ENCODE peak calls at places on chromosomes 5 and 9, in five cellular contexts. K, C, J, G and U are unnamed samples.
A peak's percentile ranks its signal among the peaks of the same experiment; 100 is the strongest.

GRCh38 chr5:34625246-34625645 is 30.9 kb upstream of the RAI14 start:
- DNase-seq in K (no peak), C (no peak), J (no peak), G (no peak), U (no peak)

GRCh38 chr5:40813698-40814281 is 15.6 kb upstream of the PRKAA1 start:
- DNase-seq in K (no peak), C (no peak), J (no peak), G (no peak), U (no peak)

GRCh38 chr9:93677061-93677571 is 100.7 kb downstream of the PHF2 start:
- DNase-seq in K (no peak), C (no peak), J (peak; percentile 17), G (peak; percentile 62), U (no peak)

GRCh38 chr5:90020575-90021535 is 388.7 kb downstream of the CETN3 start:
- DNase-seq in K (peak; percentile 84), C (peak; percentile 43), J (no peak), G (no peak), U (no peak)

GRCh38 chr9:120563044-120563443 is 16.9 kb downstream of the CDK5RAP2 start:
- DNase-seq in K (no peak), C (no peak), J (peak; percentile 52), G (no peak), U (no peak)

GRCh38 chr9:128051932-128052734 is 15.0 kb downstream of the NAIF1 start:
- DNase-seq in K (no peak), C (no peak), J (peak; percentile 50), G (no peak), U (no peak)

GRCh38 chr5:177430146-177430951 is 3.9 kb downstream of the GRK6 start:
- DNase-seq in K (no peak), C (peak; percentile 41), J (no peak), G (peak; percentile 85), U (no peak)

GRCh38 chr9:124437086-124437485 is 13.2 kb upstream of the ADGRD2 start:
- DNase-seq in K (no peak), C (no peak), J (no peak), G (peak; percentile 28), U (no peak)

GRCh38 chr9:89115426-89115825 is 63.2 kb downstream of the SHC3 start:
- DNase-seq in K (peak; percentile 8), C (no peak), J (no peak), G (no peak), U (no peak)

GRCh38 chr5:38783011-38783551 is 62.7 kb upstream of the OSMR start:
- DNase-seq in K (peak; percentile 91), C (no peak), J (no peak), G (no peak), U (peak; percentile 52)

DNA sequence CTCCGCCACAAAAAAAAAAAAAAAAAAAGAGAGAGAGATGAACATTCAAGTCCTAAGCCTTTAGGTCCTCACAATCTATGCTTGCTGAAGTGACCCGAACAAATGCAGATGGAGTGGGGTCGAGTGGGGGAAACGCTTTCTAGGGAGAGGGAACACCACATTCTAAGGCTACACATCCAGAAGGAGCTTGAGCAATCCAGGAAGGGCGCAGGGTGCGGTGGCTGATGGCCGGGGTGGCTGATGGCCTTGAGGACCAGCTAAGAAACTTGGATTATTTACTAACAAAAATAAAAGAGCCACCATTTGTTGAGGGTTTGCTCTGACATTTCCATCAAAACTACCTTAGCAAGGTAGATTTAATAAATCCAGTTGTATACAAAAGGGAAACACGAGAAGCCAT is 764 bp upstream of the BNIP1 start:
- DNase-seq in K (no peak), C (no peak), J (no peak), G (no peak), U (no peak)
- H3K27ac ChIP-seq in K (peak overlapping the region; percentile 30), C (no peak overlapping the region), J (no peak overlapping the region), G (no peak overlapping the region), U (no peak overlapping the region)

GRCh38 chr9:105296889-105297288 is 52.4 kb downstream of the SLC44A1 start:
- DNase-seq in K (peak; percentile 97), C (no peak), J (no peak), G (no peak), U (no peak)
- H3K27ac ChIP-seq in K (peak overlapping the region; percentile 97), C (no peak overlapping the region), J (no peak overlapping the region), G (no peak overlapping the region), U (peak overlapping the region; percentile 72)

DNA sequence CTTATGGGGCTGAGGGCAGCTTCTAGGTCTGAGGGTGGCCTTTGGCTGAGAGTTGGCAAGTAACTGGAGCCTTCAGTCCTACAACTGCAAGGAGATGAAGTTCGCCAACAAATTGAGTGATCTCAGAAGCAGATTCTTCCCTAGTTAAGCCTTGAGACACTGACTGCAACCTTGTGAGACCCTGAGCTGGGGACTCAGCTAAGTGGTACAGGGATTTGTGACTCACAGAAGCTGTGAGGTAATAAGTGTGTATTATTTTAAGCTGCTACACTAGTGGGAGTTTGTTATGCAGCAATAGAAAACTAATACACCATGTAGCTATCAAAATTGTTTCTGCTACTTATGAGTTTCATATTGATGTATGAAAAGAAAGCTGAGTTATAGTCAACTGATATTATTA is 279.2 kb downstream of the PIK3R1 start:
- DNase-seq in K (peak; percentile 16), C (no peak), J (no peak), G (no peak), U (no peak)
- H3K27ac ChIP-seq in K (no peak overlapping the region), C (no peak overlapping the region), J (no peak overlapping the region), G (no peak overlapping the region), U (no peak overlapping the region)

GRCh38 chr9:33459115-33459514 is 11.7 kb upstream of the AQP3 start:
- DNase-seq in K (no peak), C (no peak), J (no peak), G (no peak), U (no peak)
- H3K27ac ChIP-seq in K (no peak overlapping the region), C (no peak overlapping the region), J (no peak overlapping the region), G (peak overlapping the region; percentile 33), U (no peak overlapping the region)

DNA sequence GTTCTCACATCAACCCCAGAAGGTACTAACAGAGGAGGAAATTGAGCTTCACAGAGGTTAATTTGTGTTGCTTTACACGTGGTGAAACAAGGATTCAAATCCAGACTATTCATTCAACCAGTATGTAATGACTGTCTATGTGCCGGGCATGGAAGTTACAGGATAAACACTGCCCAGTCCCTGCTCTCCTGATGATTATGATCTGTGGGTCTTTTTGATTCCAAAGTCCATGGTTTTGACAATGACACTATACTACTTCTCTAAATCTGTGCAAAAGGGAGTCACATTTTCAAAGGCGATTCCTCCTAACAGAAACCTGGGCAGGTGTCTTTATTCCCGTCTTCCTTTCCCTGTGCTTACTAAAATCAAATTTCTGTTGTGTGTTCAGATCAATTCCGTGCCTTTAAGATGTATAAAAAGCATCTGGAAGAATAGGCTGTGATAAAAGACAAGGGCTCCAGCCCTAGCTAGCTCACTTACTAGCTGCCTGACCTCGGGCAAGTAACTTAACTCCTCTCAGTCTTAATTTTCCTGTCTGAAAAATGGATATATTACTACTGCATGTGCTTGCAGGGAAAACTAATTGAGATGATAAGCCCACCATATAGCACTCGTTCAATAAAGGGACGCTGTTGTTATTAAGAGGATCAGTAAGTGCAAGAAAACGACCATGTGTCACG is 970 bp upstream of the CREBRF start:
- DNase-seq in K (no peak), C (peak; percentile 56), J (no peak), G (no peak), U (no peak)
- H3K27ac ChIP-seq in K (no peak overlapping the region), C (no peak overlapping the region), J (no peak overlapping the region), G (peak overlapping the region; percentile 100), U (peak overlapping the region; percentile 26)

GRCh38 chr5:150397749-150398431 is 14.8 kb downstream of the CD74 start:
- DNase-seq in K (no peak), C (peak; percentile 54), J (no peak), G (no peak), U (no peak)

GRCh38 chr5:150400020-150400326 is 12.7 kb downstream of the CD74 start:
- DNase-seq in K (no peak), C (peak; percentile 72), J (no peak), G (no peak), U (no peak)

GRCh38 chr5:150399158-150400019 is 13.3 kb downstream of the CD74 start:
- DNase-seq in K (no peak), C (peak; percentile 73), J (no peak), G (no peak), U (no peak)

GRCh38 chr5:150400327-150401075 is 12.2 kb downstream of the CD74 start:
- DNase-seq in K (no peak), C (peak; percentile 80), J (no peak), G (no peak), U (no peak)

DNA sequence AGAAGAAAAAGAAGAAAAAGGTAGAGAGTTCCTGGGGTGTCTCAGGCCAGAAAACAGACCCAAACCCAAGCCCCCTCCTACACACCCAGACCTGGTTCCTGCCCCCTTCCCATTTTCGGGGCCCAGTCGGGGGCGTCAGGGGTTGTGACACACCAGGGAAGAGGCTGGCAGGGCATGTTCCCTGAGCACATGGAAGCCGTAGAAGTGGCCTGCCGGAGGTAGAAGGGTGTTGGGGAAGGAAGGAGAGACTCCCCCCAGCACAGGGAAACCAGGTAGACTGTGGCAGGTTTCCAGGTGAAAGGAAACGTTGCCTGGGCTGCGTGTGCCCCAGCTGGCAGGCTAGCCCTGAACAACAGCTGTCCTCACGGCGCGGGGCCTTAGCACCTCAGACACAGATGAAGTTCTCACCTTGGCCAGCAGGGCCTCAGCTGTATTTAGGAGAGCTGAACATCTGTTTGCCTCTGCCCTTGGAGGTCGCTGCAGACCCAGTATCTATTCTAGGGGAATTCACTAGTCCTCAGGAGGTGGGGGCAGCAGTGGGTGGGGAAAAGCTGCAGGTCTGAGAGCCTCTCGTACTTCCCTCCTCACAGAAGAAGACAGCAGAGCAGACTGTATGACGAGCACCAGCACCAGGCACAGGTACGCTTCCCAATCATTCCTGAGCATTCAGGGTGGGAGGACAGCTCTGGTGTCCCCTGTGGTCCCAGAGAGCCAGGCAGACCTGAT is 14.1 kb downstream of the CD74 start:
- DNase-seq in K (peak; percentile 24), C (peak; percentile 94), J (peak; percentile 50), G (peak; percentile 86), U (no peak)
- H3K27ac ChIP-seq in K (no peak overlapping the region), C (peak overlapping the region; percentile 20), J (no peak overlapping the region), G (peak overlapping the region; percentile 97), U (no peak overlapping the region)

GRCh38 chr9:107285292-107285691 is 2.2 kb downstream of the RAD23B start:
- DNase-seq in K (no peak), C (no peak), J (no peak), G (no peak), U (no peak)
- H3K27ac ChIP-seq in K (peak overlapping the region; percentile 89), C (no peak overlapping the region), J (no peak overlapping the region), G (peak overlapping the region; percentile 100), U (peak overlapping the region; percentile 99)

GRCh38 chr5:43772601-43773031 is 169.6 kb downstream of the NNT start:
- DNase-seq in K (peak; percentile 56), C (no peak), J (no peak), G (no peak), U (no peak)
- H3K27ac ChIP-seq in K (peak overlapping the region; percentile 73), C (no peak overlapping the region), J (no peak overlapping the region), G (no peak overlapping the region), U (no peak overlapping the region)

GRCh38 chr9:106622148-106622547 is 240.8 kb upstream of the ZNF462 start:
- DNase-seq in K (no peak), C (no peak), J (no peak), G (no peak), U (no peak)

GRCh38 chr9:106620081-106620480 is 242.9 kb upstream of the ZNF462 start:
- DNase-seq in K (no peak), C (no peak), J (no peak), G (no peak), U (no peak)

GRCh38 chr9:106619211-106619610 is 243.8 kb upstream of the ZNF462 start:
- DNase-seq in K (peak; percentile 27), C (no peak), J (no peak), G (no peak), U (no peak)

GRCh38 chr9:106623558-106623957 is 239.4 kb upstream of the ZNF462 start:
- DNase-seq in K (no peak), C (no peak), J (no peak), G (no peak), U (no peak)

GRCh38 chr9:106621299-106621920 is 241.6 kb upstream of the ZNF462 start:
- DNase-seq in K (peak; percentile 6), C (no peak), J (no peak), G (no peak), U (no peak)
- H3K27ac ChIP-seq in K (no peak overlapping the region), C (no peak overlapping the region), J (no peak overlapping the region), G (no peak overlapping the region), U (peak overlapping the region; percentile 86)